ENCODE peak calls at places on chromosomes 11 and 22, in six cellular contexts. One of them, this sample, is unnamed.

GRCh38 chr11:119666463-119667131 is 62.4 kb downstream of the NECTIN1 start:
- DNase-seq in activated T-helper 1 cell treated with anti-CD3 and anti-CD28 coated beads, Interleukin-12 subunit alpha, Interleukin-12 subunit beta, Interleukin-2, Interleukin-4 antibody, amounts not matched to agents 30 ng/mL and 10 ng/mL and 1 ng/mL, durations not matched to agents 14 hours and 24 hours and 36 hours: peak; percentile 38
- DNase-seq in KBM-7: peak; percentile 66
- DNase-seq in GM23338: peak; percentile 90
- DNase-seq in IMR-90: peak; percentile 47
- DNase-seq in HTR-8/SVneo: peak; percentile 86
- DNase-seq in this sample: no peak

GRCh38 chr22:31577711-31578110 is 81.4 kb downstream of the SFI1 start:
- DNase-seq in KBM-7: no peak
- DNase-seq in GM23338: no peak
- DNase-seq in activated T-helper 1 cell treated with anti-CD3 and anti-CD28 coated beads, Interleukin-12 subunit alpha, Interleukin-12 subunit beta, Interleukin-2, Interleukin-4 antibody, amounts not matched to agents 30 ng/mL and 10 ng/mL and 1 ng/mL, durations not matched to agents 14 hours and 24 hours and 36 hours: no peak
- DNase-seq in IMR-90: no peak
- DNase-seq in HTR-8/SVneo: no peak
- DNase-seq in this sample: no peak

GRCh38 chr22:39493759-39494158 is 8.3 kb upstream of the MIEF1 start:
- DNase-seq in IMR-90: peak; percentile 92
- DNase-seq in KBM-7: no peak
- DNase-seq in GM23338: no peak
- DNase-seq in activated T-helper 1 cell treated with anti-CD3 and anti-CD28 coated beads, Interleukin-12 subunit alpha, Interleukin-12 subunit beta, Interleukin-2, Interleukin-4 antibody, amounts not matched to agents 30 ng/mL and 10 ng/mL and 1 ng/mL, durations not matched to agents 14 hours and 24 hours and 36 hours: no peak
- DNase-seq in HTR-8/SVneo: no peak
- DNase-seq in this sample: peak; percentile 54

GRCh38 chr11:59000007-59000406 is 60.7 kb downstream of the GLYATL1 start:
- DNase-seq in activated T-helper 1 cell treated with anti-CD3 and anti-CD28 coated beads, Interleukin-12 subunit alpha, Interleukin-12 subunit beta, Interleukin-2, Interleukin-4 antibody, amounts not matched to agents 30 ng/mL and 10 ng/mL and 1 ng/mL, durations not matched to agents 14 hours and 24 hours and 36 hours: no peak
- DNase-seq in IMR-90: no peak
- DNase-seq in HTR-8/SVneo: no peak
- DNase-seq in GM23338: peak; percentile 17
- DNase-seq in KBM-7: no peak
- DNase-seq in this sample: no peak

GRCh38 chr11:130480166-130480565 is 31.7 kb downstream of the ADAMTS15 start:
- DNase-seq in IMR-90: peak; percentile 86
- DNase-seq in activated T-helper 1 cell treated with anti-CD3 and anti-CD28 coated beads, Interleukin-12 subunit alpha, Interleukin-12 subunit beta, Interleukin-2, Interleukin-4 antibody, amounts not matched to agents 30 ng/mL and 10 ng/mL and 1 ng/mL, durations not matched to agents 14 hours and 24 hours and 36 hours: no peak
- DNase-seq in GM23338: no peak
- DNase-seq in HTR-8/SVneo: no peak
- DNase-seq in KBM-7: no peak
- DNase-seq in this sample: no peak

GRCh38 chr22:23306926-23307325 is 126.6 kb downstream of the BCR start:
- DNase-seq in activated T-helper 1 cell treated with anti-CD3 and anti-CD28 coated beads, Interleukin-12 subunit alpha, Interleukin-12 subunit beta, Interleukin-2, Interleukin-4 antibody, amounts not matched to agents 30 ng/mL and 10 ng/mL and 1 ng/mL, durations not matched to agents 14 hours and 24 hours and 36 hours: no peak
- DNase-seq in IMR-90: no peak
- DNase-seq in KBM-7: no peak
- DNase-seq in HTR-8/SVneo: no peak
- DNase-seq in GM23338: no peak
- DNase-seq in this sample: no peak

GRCh38 chr11:57459112-57460016 is 964 bp upstream of the RTN4RL2 start:
- DNase-seq in KBM-7: peak; percentile 35
- DNase-seq in IMR-90: peak; percentile 17
- DNase-seq in GM23338: peak; percentile 58
- DNase-seq in activated T-helper 1 cell treated with anti-CD3 and anti-CD28 coated beads, Interleukin-12 subunit alpha, Interleukin-12 subunit beta, Interleukin-2, Interleukin-4 antibody, amounts not matched to agents 30 ng/mL and 10 ng/mL and 1 ng/mL, durations not matched to agents 14 hours and 24 hours and 36 hours: no peak
- DNase-seq in HTR-8/SVneo: no peak
- DNase-seq in this sample: no peak

GRCh38 chr11:44623716-44624491 is 58.4 kb downstream of the CD82 start:
- DNase-seq in IMR-90: peak; percentile 43
- DNase-seq in activated T-helper 1 cell treated with anti-CD3 and anti-CD28 coated beads, Interleukin-12 subunit alpha, Interleukin-12 subunit beta, Interleukin-2, Interleukin-4 antibody, amounts not matched to agents 30 ng/mL and 10 ng/mL and 1 ng/mL, durations not matched to agents 14 hours and 24 hours and 36 hours: no peak
- DNase-seq in HTR-8/SVneo: no peak
- DNase-seq in GM23338: no peak
- DNase-seq in KBM-7: no peak
- DNase-seq in this sample: no peak

GRCh38 chr11:84564180-84564866 is 1062.8 kb downstream of the DLG2 start:
- DNase-seq in GM23338: peak; percentile 56
- DNase-seq in KBM-7: peak; percentile 62
- DNase-seq in IMR-90: peak; percentile 44
- DNase-seq in activated T-helper 1 cell treated with anti-CD3 and anti-CD28 coated beads, Interleukin-12 subunit alpha, Interleukin-12 subunit beta, Interleukin-2, Interleukin-4 antibody, amounts not matched to agents 30 ng/mL and 10 ng/mL and 1 ng/mL, durations not matched to agents 14 hours and 24 hours and 36 hours: no peak
- DNase-seq in HTR-8/SVneo: peak; percentile 6
- DNase-seq in this sample: no peak

GRCh38 chr11:71548716-71549151 is 514 bp downstream of the KRTAP5-9 start:
- DNase-seq in GM23338: no peak
- DNase-seq in KBM-7: no peak
- DNase-seq in HTR-8/SVneo: no peak
- DNase-seq in activated T-helper 1 cell treated with anti-CD3 and anti-CD28 coated beads, Interleukin-12 subunit alpha, Interleukin-12 subunit beta, Interleukin-2, Interleukin-4 antibody, amounts not matched to agents 30 ng/mL and 10 ng/mL and 1 ng/mL, durations not matched to agents 14 hours and 24 hours and 36 hours: no peak
- DNase-seq in IMR-90: no peak
- DNase-seq in this sample: no peak

GRCh38 chr11:130774703-130775102 is 141.6 kb downstream of the SNX19 start:
- DNase-seq in activated T-helper 1 cell treated with anti-CD3 and anti-CD28 coated beads, Interleukin-12 subunit alpha, Interleukin-12 subunit beta, Interleukin-2, Interleukin-4 antibody, amounts not matched to agents 30 ng/mL and 10 ng/mL and 1 ng/mL, durations not matched to agents 14 hours and 24 hours and 36 hours: no peak
- DNase-seq in KBM-7: no peak
- DNase-seq in IMR-90: no peak
- DNase-seq in HTR-8/SVneo: no peak
- DNase-seq in GM23338: no peak
- DNase-seq in this sample: no peak

GRCh38 chr11:134981824-134982223 is 569.8 kb upstream of the B3GAT1 start:
- DNase-seq in KBM-7: no peak
- DNase-seq in HTR-8/SVneo: no peak
- DNase-seq in GM23338: no peak
- DNase-seq in activated T-helper 1 cell treated with anti-CD3 and anti-CD28 coated beads, Interleukin-12 subunit alpha, Interleukin-12 subunit beta, Interleukin-2, Interleukin-4 antibody, amounts not matched to agents 30 ng/mL and 10 ng/mL and 1 ng/mL, durations not matched to agents 14 hours and 24 hours and 36 hours: no peak
- DNase-seq in IMR-90: no peak
- DNase-seq in this sample: no peak

GRCh38 chr11:62573006-62573591 is 592 bp downstream of the EEF1G start:
- DNase-seq in KBM-7: peak; percentile 30
- DNase-seq in IMR-90: no peak
- DNase-seq in HTR-8/SVneo: peak; percentile 17
- DNase-seq in GM23338: peak; percentile 26
- DNase-seq in activated T-helper 1 cell treated with anti-CD3 and anti-CD28 coated beads, Interleukin-12 subunit alpha, Interleukin-12 subunit beta, Interleukin-2, Interleukin-4 antibody, amounts not matched to agents 30 ng/mL and 10 ng/mL and 1 ng/mL, durations not matched to agents 14 hours and 24 hours and 36 hours: no peak
- DNase-seq in this sample: no peak

GRCh38 chr11:93396356-93396755 is 65.8 kb downstream of the DEUP1 start:
- DNase-seq in GM23338: peak; percentile 30
- DNase-seq in KBM-7: no peak
- DNase-seq in HTR-8/SVneo: peak; percentile 19
- DNase-seq in activated T-helper 1 cell treated with anti-CD3 and anti-CD28 coated beads, Interleukin-12 subunit alpha, Interleukin-12 subunit beta, Interleukin-2, Interleukin-4 antibody, amounts not matched to agents 30 ng/mL and 10 ng/mL and 1 ng/mL, durations not matched to agents 14 hours and 24 hours and 36 hours: no peak
- DNase-seq in IMR-90: no peak
- DNase-seq in this sample: peak; percentile 7

GRCh38 chr11:128924618-128925017 is 18.1 kb downstream of the TP53AIP1 start:
- DNase-seq in KBM-7: no peak
- DNase-seq in GM23338: no peak
- DNase-seq in HTR-8/SVneo: no peak
- DNase-seq in activated T-helper 1 cell treated with anti-CD3 and anti-CD28 coated beads, Interleukin-12 subunit alpha, Interleukin-12 subunit beta, Interleukin-2, Interleukin-4 antibody, amounts not matched to agents 30 ng/mL and 10 ng/mL and 1 ng/mL, durations not matched to agents 14 hours and 24 hours and 36 hours: no peak
- DNase-seq in IMR-90: no peak
- DNase-seq in this sample: no peak

GRCh38 chr22:46328066-46328465 is 7.4 kb upstream of the TRMU start:
- DNase-seq in IMR-90: no peak
- DNase-seq in HTR-8/SVneo: no peak
- DNase-seq in KBM-7: no peak
- DNase-seq in GM23338: no peak
- DNase-seq in activated T-helper 1 cell treated with anti-CD3 and anti-CD28 coated beads, Interleukin-12 subunit alpha, Interleukin-12 subunit beta, Interleukin-2, Interleukin-4 antibody, amounts not matched to agents 30 ng/mL and 10 ng/mL and 1 ng/mL, durations not matched to agents 14 hours and 24 hours and 36 hours: no peak
- DNase-seq in this sample: no peak

GRCh38 chr11:99068832-99069231 is 48.1 kb downstream of the CNTN5 start:
- DNase-seq in activated T-helper 1 cell treated with anti-CD3 and anti-CD28 coated beads, Interleukin-12 subunit alpha, Interleukin-12 subunit beta, Interleukin-2, Interleukin-4 antibody, amounts not matched to agents 30 ng/mL and 10 ng/mL and 1 ng/mL, durations not matched to agents 14 hours and 24 hours and 36 hours: no peak
- DNase-seq in GM23338: no peak
- DNase-seq in IMR-90: no peak
- DNase-seq in KBM-7: no peak
- DNase-seq in HTR-8/SVneo: no peak
- DNase-seq in this sample: no peak

This sample was measured in AG09309.